ENCODE peak calls at places on chromosomes 16 and 17, in seven cellular contexts. One of them, this sample, is unnamed.

GRCh38 chr16:85645021-85645589 is 32.0 kb downstream of the GSE1 start:
- DNase-seq in GM23338: no peak
- DNase-seq in PC-3: peak
- DNase-seq in GM23248: no peak
- DNase-seq in OCI-LY7: no peak
- DNase-seq in hepatocyte: no peak
- DNase-seq in HCT116: peak
- DNase-seq in this sample: no peak

GRCh38 chr16:77037696-77038347 is 153.2 kb upstream of the MON1B start:
- DNase-seq in GM23338: peak
- DNase-seq in PC-3: no peak
- DNase-seq in GM23248: no peak
- DNase-seq in OCI-LY7: no peak
- DNase-seq in hepatocyte: no peak
- DNase-seq in HCT116: no peak
- DNase-seq in this sample: no peak

GRCh38 chr17:36755586-36755985 is 154.2 kb downstream of the MRM1 start:
- DNase-seq in GM23338: peak
- DNase-seq in PC-3: peak
- DNase-seq in GM23248: peak
- DNase-seq in OCI-LY7: peak
- DNase-seq in hepatocyte: peak
- DNase-seq in HCT116: peak
- DNase-seq in this sample: peak

GRCh38 chr16:27795992-27796614 is 246.2 kb downstream of the KATNIP start:
- DNase-seq in GM23338: peak
- DNase-seq in PC-3: peak
- DNase-seq in GM23248: peak
- DNase-seq in OCI-LY7: peak
- DNase-seq in hepatocyte: peak
- DNase-seq in HCT116: peak
- DNase-seq in this sample: peak

GRCh38 chr17:82859431-82860403 is 19.9 kb upstream of the ZNF750 start:
- DNase-seq in GM23338: no peak
- DNase-seq in PC-3: peak
- DNase-seq in GM23248: peak
- DNase-seq in OCI-LY7: peak
- DNase-seq in hepatocyte: peak
- DNase-seq in HCT116: peak
- DNase-seq in this sample: peak

GRCh38 chr16:12672986-12673385 is 130.7 kb downstream of the CPPED1 start:
- DNase-seq in GM23338: no peak
- DNase-seq in PC-3: no peak
- DNase-seq in GM23248: no peak
- DNase-seq in OCI-LY7: no peak
- DNase-seq in hepatocyte: no peak
- DNase-seq in HCT116: no peak
- DNase-seq in this sample: no peak

GRCh38 chr16:31403590-31404352 is 10.6 kb downstream of the ITGAD start:
- DNase-seq in GM23338: no peak
- DNase-seq in PC-3: no peak
- DNase-seq in GM23248: no peak
- DNase-seq in OCI-LY7: no peak
- DNase-seq in hepatocyte: no peak
- DNase-seq in HCT116: no peak
- DNase-seq in this sample: no peak

GRCh38 chr17:63309021-63309420 is 137.1 kb downstream of the CYB561 start:
- DNase-seq in GM23338: no peak
- DNase-seq in PC-3: peak
- DNase-seq in GM23248: peak
- DNase-seq in OCI-LY7: no peak
- DNase-seq in hepatocyte: no peak
- DNase-seq in HCT116: no peak
- DNase-seq in this sample: no peak

GRCh38 chr16:85302018-85302847 is 190.0 kb upstream of the CIBAR2 start:
- DNase-seq in GM23338: no peak
- DNase-seq in PC-3: no peak
- DNase-seq in GM23248: peak
- DNase-seq in OCI-LY7: no peak
- DNase-seq in hepatocyte: peak
- DNase-seq in HCT116: peak
- DNase-seq in this sample: peak

GRCh38 chr16:60636117-60636516 is 1400.1 kb downstream of the CDH8 start:
- DNase-seq in GM23338: peak
- DNase-seq in PC-3: peak
- DNase-seq in GM23248: no peak
- DNase-seq in OCI-LY7: no peak
- DNase-seq in hepatocyte: peak
- DNase-seq in HCT116: no peak
- DNase-seq in this sample: no peak

GRCh38 chr17:27494192-27495091 is 38.2 kb downstream of the KSR1 start:
- DNase-seq in GM23338: peak
- DNase-seq in PC-3: peak
- DNase-seq in GM23248: peak
- DNase-seq in OCI-LY7: no peak
- DNase-seq in hepatocyte: peak
- DNase-seq in HCT116: peak
- DNase-seq in this sample: peak

GRCh38 chr16:81239722-81240121 is 1.2 kb downstream of the BCO1 start:
- DNase-seq in GM23338: no peak
- DNase-seq in PC-3: no peak
- DNase-seq in GM23248: no peak
- DNase-seq in OCI-LY7: no peak
- DNase-seq in hepatocyte: no peak
- DNase-seq in HCT116: no peak
- DNase-seq in this sample: no peak

GRCh38 chr16:81237942-81238295 is 570 bp upstream of the BCO1 start:
- DNase-seq in GM23338: no peak
- DNase-seq in PC-3: no peak
- DNase-seq in GM23248: no peak
- DNase-seq in OCI-LY7: no peak
- DNase-seq in hepatocyte: no peak
- DNase-seq in HCT116: no peak
- DNase-seq in this sample: peak

GRCh38 chr16:81241706-81242105 is 3.2 kb downstream of the BCO1 start:
- DNase-seq in GM23338: no peak
- DNase-seq in PC-3: no peak
- DNase-seq in GM23248: no peak
- DNase-seq in OCI-LY7: no peak
- DNase-seq in hepatocyte: no peak
- DNase-seq in HCT116: no peak
- DNase-seq in this sample: no peak

GRCh38 chr16:81237282-81237681 is 1.2 kb upstream of the BCO1 start:
- DNase-seq in GM23338: no peak
- DNase-seq in PC-3: peak
- DNase-seq in GM23248: no peak
- DNase-seq in OCI-LY7: no peak
- DNase-seq in hepatocyte: no peak
- DNase-seq in HCT116: no peak
- DNase-seq in this sample: no peak

GRCh38 chr16:81238296-81239011 is at the start of gene BCO1:
- DNase-seq in GM23338: peak
- DNase-seq in PC-3: peak
- DNase-seq in GM23248: peak
- DNase-seq in OCI-LY7: no peak
- DNase-seq in hepatocyte: peak
- DNase-seq in HCT116: no peak
- DNase-seq in this sample: peak
- TF ChIP-seq EZH2phosphoT487 in GM23338: no peak
- TF ChIP-seq EZH2phosphoT487 in PC-3: no peak
- TF ChIP-seq EZH2phosphoT487 in GM23248: no peak
- TF ChIP-seq EZH2phosphoT487 in OCI-LY7: no peak
- TF ChIP-seq EZH2phosphoT487 in hepatocyte: no peak
- TF ChIP-seq EZH2phosphoT487 in HCT116: no peak
- TF ChIP-seq EZH2phosphoT487 in this sample: peak

GRCh38 chr17:66629762-66630161 is 205.2 kb upstream of the CACNG5 start:
- DNase-seq in GM23338: no peak
- DNase-seq in PC-3: no peak
- DNase-seq in GM23248: no peak
- DNase-seq in OCI-LY7: no peak
- DNase-seq in hepatocyte: no peak
- DNase-seq in HCT116: no peak
- DNase-seq in this sample: no peak
- H3K27ac ChIP-seq in GM23338: no peak
- H3K27ac ChIP-seq in PC-3: no peak
- H3K27ac ChIP-seq in GM23248: no peak
- H3K27ac ChIP-seq in OCI-LY7: no peak
- H3K27ac ChIP-seq in hepatocyte: no peak
- H3K27ac ChIP-seq in HCT116: no peak
- H3K27ac ChIP-seq in this sample: no peak

DNA sequence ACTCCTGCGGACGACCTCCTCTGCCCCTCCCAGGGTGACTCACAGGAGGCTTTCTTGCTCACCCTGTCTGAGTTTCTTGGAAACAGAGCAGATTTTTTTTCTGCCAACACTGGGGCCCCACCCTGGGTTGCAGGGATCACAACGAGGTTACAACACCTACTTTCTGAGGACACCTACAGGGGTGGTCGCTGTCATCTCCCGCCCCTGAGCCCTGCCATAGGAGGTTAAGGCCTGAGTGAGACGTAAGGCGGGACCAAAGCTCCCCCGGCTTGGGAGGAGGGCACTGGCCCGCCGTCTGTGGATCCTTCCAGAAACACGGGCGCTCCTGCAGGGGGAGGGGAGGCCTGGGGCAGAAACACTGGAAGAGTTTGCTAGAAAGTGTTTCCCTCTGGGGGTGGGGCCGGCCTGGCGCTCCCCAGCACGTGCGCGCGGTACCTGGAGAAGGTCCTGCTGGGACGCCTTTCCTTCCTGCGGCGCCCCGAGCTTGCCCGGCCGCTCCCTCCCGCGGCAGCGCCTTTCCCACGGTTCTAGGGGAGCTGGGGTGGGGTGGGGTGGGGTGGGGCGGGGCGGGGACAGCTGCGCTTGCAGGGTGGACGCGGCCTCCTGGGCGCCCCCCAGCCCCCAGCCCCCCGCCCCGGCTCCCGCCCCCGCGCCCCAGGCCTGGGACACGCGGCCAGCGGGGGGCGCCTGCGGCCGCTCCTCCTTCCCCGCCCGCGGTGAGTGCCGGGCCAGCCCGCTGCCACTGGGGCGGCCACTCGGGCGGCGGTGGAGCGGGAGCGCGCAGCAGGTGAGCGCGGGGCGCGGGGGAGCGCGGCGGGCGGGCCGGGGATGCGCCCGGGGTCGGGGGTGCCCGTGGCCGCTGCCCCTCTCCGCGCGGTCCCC is 20.7 kb upstream of the ADCY7 start:
- DNase-seq in GM23338: peak
- DNase-seq in PC-3: peak
- DNase-seq in GM23248: peak
- DNase-seq in OCI-LY7: peak
- DNase-seq in hepatocyte: peak
- DNase-seq in HCT116: peak
- DNase-seq in this sample: peak
- TF ChIP-seq EZH2phosphoT487 in GM23338: no peak
- TF ChIP-seq EZH2phosphoT487 in PC-3: no peak
- TF ChIP-seq EZH2phosphoT487 in GM23248: no peak
- TF ChIP-seq EZH2phosphoT487 in OCI-LY7: no peak
- TF ChIP-seq EZH2phosphoT487 in hepatocyte: no peak
- TF ChIP-seq EZH2phosphoT487 in HCT116: no peak
- TF ChIP-seq EZH2phosphoT487 in this sample: no peak

GRCh38 chr17:42270175-42270545 is 6.0 kb downstream of the STAT5B start:
- DNase-seq in GM23338: no peak
- DNase-seq in PC-3: no peak
- DNase-seq in GM23248: no peak
- DNase-seq in OCI-LY7: no peak
- DNase-seq in hepatocyte: no peak
- DNase-seq in HCT116: no peak
- DNase-seq in this sample: no peak

GRCh38 chr17:42270596-42270995 is 5.6 kb downstream of the STAT5B start:
- DNase-seq in GM23338: no peak
- DNase-seq in PC-3: no peak
- DNase-seq in GM23248: no peak
- DNase-seq in OCI-LY7: no peak
- DNase-seq in hepatocyte: no peak
- DNase-seq in HCT116: no peak
- DNase-seq in this sample: no peak

GRCh38 chr17:42268236-42268635 is 8.0 kb downstream of the STAT5B start:
- DNase-seq in GM23338: no peak
- DNase-seq in PC-3: no peak
- DNase-seq in GM23248: no peak
- DNase-seq in OCI-LY7: no peak
- DNase-seq in hepatocyte: no peak
- DNase-seq in HCT116: no peak
- DNase-seq in this sample: no peak

GRCh38 chr17:42266462-42266861 is 9.7 kb downstream of the STAT5B start:
- DNase-seq in GM23338: no peak
- DNase-seq in PC-3: no peak
- DNase-seq in GM23248: no peak
- DNase-seq in OCI-LY7: no peak
- DNase-seq in hepatocyte: no peak
- DNase-seq in HCT116: no peak
- DNase-seq in this sample: no peak

GRCh38 chr17:42266918-42267766 is 9.0 kb downstream of the STAT5B start:
- DNase-seq in GM23338: no peak
- DNase-seq in PC-3: no peak
- DNase-seq in GM23248: peak
- DNase-seq in OCI-LY7: no peak
- DNase-seq in hepatocyte: peak
- DNase-seq in HCT116: peak
- DNase-seq in this sample: no peak
- H3K27ac ChIP-seq in GM23338: no peak
- H3K27ac ChIP-seq in PC-3: no peak
- H3K27ac ChIP-seq in GM23248: peak
- H3K27ac ChIP-seq in OCI-LY7: no peak
- H3K27ac ChIP-seq in hepatocyte: peak
- H3K27ac ChIP-seq in HCT116: no peak
- H3K27ac ChIP-seq in this sample: no peak

DNA sequence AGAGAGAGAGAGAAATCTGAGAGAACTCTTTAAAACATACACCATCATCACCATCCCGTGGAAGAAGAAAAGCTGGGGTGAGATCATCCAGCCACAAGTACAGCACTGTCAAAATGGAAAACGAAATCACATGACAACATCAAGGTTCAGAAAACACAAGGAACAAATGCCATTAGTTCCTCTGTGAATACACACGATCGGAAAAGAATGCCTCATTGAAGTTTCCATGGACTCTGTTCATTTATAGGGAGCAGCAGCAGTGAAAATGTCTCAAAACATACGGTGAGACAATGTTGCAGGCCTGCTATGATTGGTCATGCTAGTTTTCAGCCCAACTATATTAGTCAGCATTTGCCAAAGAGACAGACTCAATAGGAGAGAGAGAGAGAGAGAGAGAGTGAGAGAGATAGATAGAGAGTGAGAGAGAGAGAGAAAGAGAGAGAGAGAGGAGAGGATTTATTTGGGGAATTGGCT is 4.4 kb downstream of the CFAP97D1 start:
- DNase-seq in GM23338: no peak
- DNase-seq in PC-3: peak
- DNase-seq in GM23248: peak
- DNase-seq in OCI-LY7: no peak
- DNase-seq in hepatocyte: no peak
- DNase-seq in HCT116: no peak
- DNase-seq in this sample: no peak
- TF ChIP-seq EZH2phosphoT487 in GM23338: no peak
- TF ChIP-seq EZH2phosphoT487 in PC-3: no peak
- TF ChIP-seq EZH2phosphoT487 in GM23248: no peak
- TF ChIP-seq EZH2phosphoT487 in OCI-LY7: no peak
- TF ChIP-seq EZH2phosphoT487 in hepatocyte: no peak
- TF ChIP-seq EZH2phosphoT487 in HCT116: no peak
- TF ChIP-seq EZH2phosphoT487 in this sample: no peak

This sample was measured in neural progenitor cell.